ENCODE peak calls at places on chromosomes 7 and 10, in seven cellular contexts. Y, A, N, I, E, Q and T are unnamed samples. For H3K9me3, the result is how much of the 10 kb centered on the place peaks cover.

GRCh38 chr10:8048281-8049008 is 6.0 kb upstream of the GATA3 start:
- DNase-seq in Y (no peak), A (no peak), N (no peak), I (no peak), E (no peak), Q (no peak), T (no peak)

GRCh38 chr10:56319386-56319785 is 41.7 kb downstream of the ZWINT start:
- DNase-seq in Y (no peak), A (no peak), N (no peak), I (no peak), E (no peak), Q (no peak), T (no peak)

GRCh38 chr10:86031-86430 is 36.9 kb upstream of the TUBB8 start:
- DNase-seq in Y (no peak), A (no peak), N (no peak), I (no peak), E (no peak), Q (no peak), T (no peak)

GRCh38 chr7:7978860-7979259 is 10.3 kb downstream of the GLCCI1 start:
- DNase-seq in Y (no peak), A (no peak), N (no peak), I (no peak), E (no peak), Q (no peak), T (no peak)

GRCh38 chr10:102596506-102596971 is 47.7 kb upstream of the TRIM8 start:
- DNase-seq in Y (no peak), A (no peak), N (no peak), I (peak), E (no peak), Q (peak), T (peak)

GRCh38 chr7:116265881-116266280 is 55.5 kb downstream of the TES start:
- DNase-seq in Y (no peak), A (no peak), N (no peak), I (no peak), E (no peak), Q (no peak), T (no peak)

GRCh38 chr10:77890097-77890496 is 36.5 kb downstream of the DLG5 start:
- DNase-seq in Y (no peak), A (no peak), N (no peak), I (no peak), E (no peak), Q (no peak), T (no peak)

GRCh38 chr7:94123136-94123535 is 119.0 kb upstream of the BET1 start:
- DNase-seq in Y (no peak), A (no peak), N (no peak), I (no peak), E (no peak), Q (no peak), T (no peak)

GRCh38 chr7:101104193-101104713 is 19.0 kb downstream of the TRIM56 start:
- DNase-seq in Y (no peak), A (no peak), N (no peak), I (no peak), E (no peak), Q (no peak), T (no peak)

DNA sequence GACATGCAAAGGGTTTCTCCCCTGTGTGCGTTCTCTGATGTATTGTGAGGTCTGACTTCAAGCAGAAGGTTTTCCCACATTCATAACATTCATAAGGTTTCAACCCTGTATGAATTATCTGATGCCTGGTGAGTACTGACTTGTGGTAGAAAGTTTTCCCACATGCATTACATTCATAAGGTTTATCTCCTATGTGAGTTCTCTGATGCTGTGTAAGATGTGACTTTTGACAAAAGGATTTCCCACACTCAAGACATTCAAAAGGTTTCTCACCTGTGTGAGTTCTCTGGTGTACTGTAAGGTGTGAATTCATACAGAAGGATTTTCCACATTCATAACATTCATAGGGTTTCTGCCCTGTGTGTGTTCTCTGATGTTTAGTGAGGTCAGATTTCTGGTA is 45.1 kb downstream of the ZNF33B start:
- DNase-seq in Y (no peak), A (no peak), N (no peak), I (no peak), E (no peak), Q (no peak), T (no peak)
- H3K9me3 ChIP-seq in Y (half or more), A (under half), N (under half), I (half or more), E (under half), Q (half or more), T (under half)

GRCh38 chr10:18486444-18486843 is 164.9 kb downstream of the NSUN6 start:
- DNase-seq in Y (no peak), A (no peak), N (no peak), I (no peak), E (no peak), Q (peak), T (no peak)
- H3K27ac ChIP-seq in Y (no peak), A (peak), N (no peak), I (peak), E (no peak), Q (no peak), T (no peak)

GRCh38 chr10:130255777-130256176 is 119.6 kb downstream of the GLRX3 start:
- DNase-seq in Y (no peak), A (no peak), N (no peak), I (no peak), E (no peak), Q (no peak), T (no peak)
- H3K9me3 ChIP-seq in Y (under half), A (under half), N (under half), I (under half), E (under half), Q (under half), T (under half)

DNA sequence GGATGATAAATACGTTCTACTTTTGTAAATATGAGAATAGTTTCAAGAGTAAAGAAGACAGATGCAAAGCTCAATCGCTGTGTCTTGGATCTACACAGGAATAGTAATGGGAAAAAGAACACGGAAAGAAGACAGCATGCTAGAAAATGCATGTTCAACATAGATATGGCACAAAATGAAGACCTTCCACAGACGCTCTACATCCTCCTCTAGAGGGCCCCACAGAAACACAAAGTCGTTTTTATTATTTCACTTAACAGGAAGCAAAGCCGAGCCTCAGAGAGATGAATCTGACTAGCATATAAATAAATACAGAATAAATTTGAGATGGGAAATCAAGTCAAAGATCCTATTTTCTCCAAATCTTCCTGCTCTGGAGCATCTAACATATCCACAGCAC is 292.6 kb downstream of the PARD3 start:
- DNase-seq in Y (no peak), A (no peak), N (no peak), I (no peak), E (no peak), Q (peak), T (no peak)
- H3K27ac ChIP-seq in Y (no peak), A (no peak), N (no peak), I (no peak), E (no peak), Q (no peak), T (no peak)

DNA sequence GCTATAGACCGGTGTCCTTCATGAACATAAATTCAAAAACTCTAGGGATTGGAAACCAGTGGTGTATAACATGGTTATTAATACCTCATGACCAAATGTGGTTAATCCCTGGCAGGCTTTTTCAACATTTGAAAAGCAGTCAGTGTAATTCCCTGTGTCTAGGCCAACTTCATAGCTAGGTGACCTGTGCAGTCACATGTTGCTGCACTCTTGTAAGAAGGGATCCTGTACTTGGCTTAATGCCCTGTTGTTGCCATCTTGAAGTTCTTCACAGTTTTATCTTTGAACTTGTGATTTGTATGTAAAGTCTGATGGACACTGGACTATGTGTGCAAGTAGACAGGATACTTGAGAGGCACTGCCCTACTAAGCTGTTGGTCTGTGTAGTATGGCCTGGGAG is 39.7 kb downstream of the ZNF33A start:
- DNase-seq in Y (no peak), A (no peak), N (no peak), I (no peak), E (no peak), Q (no peak), T (no peak)
- H3K9me3 ChIP-seq in Y (under half), A (under half), N (under half), I (under half), E (under half), Q (under half), T (under half)

GRCh38 chr10:74683067-74683466 is 143.3 kb upstream of the KAT6B start:
- DNase-seq in Y (no peak), A (no peak), N (no peak), I (no peak), E (no peak), Q (no peak), T (no peak)
- H3K27ac ChIP-seq in Y (no peak), A (no peak), N (no peak), I (no peak), E (no peak), Q (no peak), T (no peak)

GRCh38 chr10:133471300-133472109 is 17.8 kb downstream of the SCART1 start:
- DNase-seq in Y (no peak), A (no peak), N (no peak), I (no peak), E (no peak), Q (no peak), T (no peak)
- H3K9me3 ChIP-seq in Y (under half), A (under half), N (under half), I (under half), E (under half), Q (under half), T (under half)

GRCh38 chr7:151349507-151349853 is 7.9 kb downstream of the NUB1 start:
- DNase-seq in Y (no peak), A (no peak), N (no peak), I (no peak), E (no peak), Q (no peak), T (no peak)

GRCh38 chr7:151351027-151351426 is 9.4 kb downstream of the NUB1 start:
- DNase-seq in Y (no peak), A (no peak), N (no peak), I (no peak), E (no peak), Q (no peak), T (peak)

GRCh38 chr7:151352512-151352911 is 10.9 kb downstream of the NUB1 start:
- DNase-seq in Y (no peak), A (no peak), N (no peak), I (no peak), E (no peak), Q (no peak), T (no peak)

GRCh38 chr7:151348970-151349369 is 7.4 kb downstream of the NUB1 start:
- DNase-seq in Y (no peak), A (no peak), N (no peak), I (no peak), E (no peak), Q (no peak), T (no peak)

GRCh38 chr7:151351967-151352366 is 10.4 kb downstream of the NUB1 start:
- DNase-seq in Y (peak), A (no peak), N (no peak), I (no peak), E (no peak), Q (no peak), T (no peak)
- H3K27ac ChIP-seq in Y (peak), A (no peak), N (no peak), I (no peak), E (no peak), Q (no peak), T (no peak)

GRCh38 chr7:157736341-157736740 is 399.5 kb downstream of the DNAJB6 start:
- DNase-seq in Y (no peak), A (no peak), N (no peak), I (no peak), E (no peak), Q (no peak), T (no peak)
- H3K9me3 ChIP-seq in Y (under half), A (under half), N (under half), I (under half), E (under half), Q (under half), T (under half)

DNA sequence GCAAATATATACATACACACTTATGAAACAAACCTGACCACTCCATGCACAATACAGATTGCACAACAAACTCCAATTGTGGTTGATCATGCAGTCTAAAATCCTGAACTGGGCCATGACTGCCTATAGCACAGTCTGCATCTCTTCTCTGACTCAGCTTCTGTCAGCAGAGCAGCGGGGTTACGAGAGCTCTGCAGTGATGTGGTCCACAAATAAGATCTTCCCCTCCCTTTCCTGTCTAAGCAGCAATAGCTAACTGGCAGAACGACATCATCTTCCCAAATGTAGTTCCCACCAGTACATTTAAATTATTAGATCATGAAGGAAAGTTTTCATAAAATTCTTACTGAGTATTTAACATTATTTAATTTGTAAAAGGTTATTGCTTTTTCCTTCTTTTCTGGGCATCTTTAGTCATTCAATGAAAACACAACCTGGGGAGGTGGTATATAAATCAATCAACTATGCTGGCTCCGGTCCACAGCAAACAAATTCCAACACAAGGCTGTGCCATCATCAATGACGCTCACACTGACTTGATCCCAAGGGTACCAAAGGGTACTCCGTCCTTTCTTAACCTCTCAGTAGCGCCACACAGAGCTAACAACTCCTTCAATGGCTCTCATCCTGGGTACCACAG is 17.1 kb downstream of the ARHGAP21 start:
- DNase-seq in Y (no peak), A (peak), N (peak), I (no peak), E (no peak), Q (peak), T (peak)
- H3K27ac ChIP-seq in Y (no peak), A (no peak), N (no peak), I (no peak), E (no peak), Q (no peak), T (no peak)